ENCODE peak calls at places on chromosome 19, in seven cellular contexts. C is GM12878, Y is suprapubic skin, M is nephron progenitor cell, X is cardiac fibroblast, E is fibroblast of the aortic adventitia, I is uterus. W is an unnamed sample.

GRCh38 chr19:2722541-2723344 is 1.6 kb upstream of the DIRAS1 start:
- DNase-seq in C (no peak), Y (no peak), M (no peak), X (peak), E (peak), I (peak), W (no peak)

GRCh38 chr19:16330368-16330801 is 5.8 kb downstream of the KLF2 start:
- DNase-seq in C (no peak), Y (peak), M (no peak), X (peak), E (peak), I (peak), W (no peak)

GRCh38 chr19:29704562-29705558 is 10.2 kb downstream of the C19orf12 start:
- DNase-seq in C (peak), Y (no peak), M (no peak), X (no peak), E (no peak), I (no peak), W (no peak)

GRCh38 chr19:42552086-42553065 is 24.1 kb upstream of the CEACAM1 start:
- DNase-seq in C (no peak), Y (peak), M (no peak), X (no peak), E (no peak), I (no peak), W (no peak)

GRCh38 chr19:56350416-56351045 is 35.9 kb upstream of the ZSCAN5A start:
- DNase-seq in C (peak), Y (no peak), M (peak), X (peak), E (peak), I (peak), W (peak)

GRCh38 chr19:15161028-15161984 is 39.5 kb downstream of the NOTCH3 start:
- DNase-seq in C (no peak), Y (no peak), M (peak), X (peak), E (peak), I (no peak), W (no peak)

GRCh38 chr19:35279985-35280821 is 2.1 kb upstream of the HAMP start:
- DNase-seq in C (peak), Y (no peak), M (no peak), X (no peak), E (no peak), I (no peak), W (no peak)

GRCh38 chr19:16040642-16041041 is 35.7 kb upstream of the TPM4 start:
- DNase-seq in C (no peak), Y (no peak), M (no peak), X (peak), E (no peak), I (no peak), W (no peak)

GRCh38 chr19:50546527-50547221 is 21.6 kb downstream of the LRRC4B start:
- DNase-seq in C (no peak), Y (no peak), M (no peak), X (no peak), E (no peak), I (no peak), W (no peak)

GRCh38 chr19:40612831-40613668 is 11.9 kb downstream of the LTBP4 start:
- DNase-seq in C (no peak), Y (peak), M (peak), X (no peak), E (no peak), I (peak), W (peak)

GRCh38 chr19:46759817-46760333 is 13.6 kb upstream of the STRN4 start:
- DNase-seq in C (no peak), Y (no peak), M (no peak), X (peak), E (peak), I (peak), W (no peak)

GRCh38 chr19:1811472-1811894 is 593 bp downstream of the ATP8B3 start:
- DNase-seq in C (no peak), Y (peak), M (no peak), X (peak), E (peak), I (peak), W (no peak)

GRCh38 chr19:8361921-8362793 is 1.8 kb upstream of the ANGPTL4 start:
- DNase-seq in C (no peak), Y (peak), M (no peak), X (peak), E (peak), I (peak), W (no peak)

GRCh38 chr19:41206926-41207750 is 11.9 kb upstream of the AXL start:
- DNase-seq in C (no peak), Y (peak), M (no peak), X (peak), E (peak), I (peak), W (no peak)

GRCh38 chr19:27714857-27715256 is 1498.1 kb downstream of the UQCRFS1 start:
- DNase-seq in C (no peak), Y (no peak), M (no peak), X (no peak), E (no peak), I (no peak), W (no peak)

GRCh38 chr19:29211562-29212416 is 1.2 kb downstream of the UQCRFS1 start:
- DNase-seq in C (no peak), Y (no peak), M (no peak), X (peak), E (peak), I (no peak), W (no peak)

GRCh38 chr19:37931941-37932655 is 25.1 kb downstream of the SIPA1L3 start:
- DNase-seq in C (no peak), Y (peak), M (peak), X (peak), E (peak), I (no peak), W (peak)

GRCh38 chr19:52689804-52690394 is 44.9 kb downstream of the ZNF611 start:
- DNase-seq in C (no peak), Y (peak), M (peak), X (no peak), E (peak), I (peak), W (peak)

GRCh38 chr19:2717638-2718541 is 3.3 kb downstream of the DIRAS1 start:
- DNase-seq in C (no peak), Y (no peak), M (no peak), X (no peak), E (no peak), I (no peak), W (no peak)

GRCh38 chr19:17865364-17866311 is 5.9 kb downstream of the RPL18A start:
- DNase-seq in C (no peak), Y (no peak), M (no peak), X (no peak), E (no peak), I (no peak), W (no peak)

GRCh38 chr19:30276312-30276884 is 95.8 kb upstream of the ZNF536 start:
- DNase-seq in C (no peak), Y (no peak), M (no peak), X (no peak), E (no peak), I (no peak), W (no peak)

GRCh38 chr19:8449830-8450229 is 5.1 kb downstream of the HNRNPM start:
- DNase-seq in C (no peak), Y (no peak), M (no peak), X (no peak), E (no peak), I (no peak), W (no peak)

GRCh38 chr19:3054972-3055740 is 7.1 kb downstream of the TLE5 start:
- DNase-seq in C (no peak), Y (no peak), M (no peak), X (no peak), E (no peak), I (no peak), W (no peak)

GRCh38 chr19:4704317-4704673 is 19.3 kb downstream of the DPP9 start:
- DNase-seq in C (no peak), Y (no peak), M (no peak), X (no peak), E (no peak), I (no peak), W (no peak)

GRCh38 chr19:36685835-36686234 is 1.6 kb upstream of the ZNF567 start:
- DNase-seq in C (no peak), Y (no peak), M (no peak), X (no peak), E (no peak), I (no peak), W (no peak)

GRCh38 chr19:17303167-17303939 is at the start of gene ABHD8:
- DNase-seq in C (peak), Y (peak), M (peak), X (peak), E (peak), I (peak), W (peak)

GRCh38 chr19:9474975-9475374 is 23.4 kb downstream of the ZNF560 start:
- DNase-seq in C (no peak), Y (no peak), M (no peak), X (no peak), E (no peak), I (no peak), W (no peak)

GRCh38 chr19:49450405-49450804 is 1.2 kb downstream of the PIH1D1 start:
- DNase-seq in C (no peak), Y (no peak), M (no peak), X (no peak), E (no peak), I (no peak), W (no peak)

GRCh38 chr19:49445997-49446396 is 4.7 kb upstream of the SLC17A7 start:
- DNase-seq in C (no peak), Y (no peak), M (no peak), X (no peak), E (no peak), I (no peak), W (no peak)

GRCh38 chr19:49451430-49452181 is at the start of gene PIH1D1:
- DNase-seq in C (peak), Y (peak), M (peak), X (peak), E (peak), I (peak), W (peak)

GRCh38 chr19:49448432-49448786 is 3.2 kb downstream of the PIH1D1 start:
- DNase-seq in C (no peak), Y (no peak), M (no peak), X (no peak), E (no peak), I (no peak), W (no peak)

GRCh38 chr19:49447485-49448431 is 3.9 kb downstream of the PIH1D1 start:
- DNase-seq in C (no peak), Y (no peak), M (peak), X (peak), E (peak), I (peak), W (no peak)
- TF ChIP-seq CTCF in C (no peak), Y (no peak), M (no peak), X (no peak), E (no peak), I (no peak), W (no peak)

DNA sequence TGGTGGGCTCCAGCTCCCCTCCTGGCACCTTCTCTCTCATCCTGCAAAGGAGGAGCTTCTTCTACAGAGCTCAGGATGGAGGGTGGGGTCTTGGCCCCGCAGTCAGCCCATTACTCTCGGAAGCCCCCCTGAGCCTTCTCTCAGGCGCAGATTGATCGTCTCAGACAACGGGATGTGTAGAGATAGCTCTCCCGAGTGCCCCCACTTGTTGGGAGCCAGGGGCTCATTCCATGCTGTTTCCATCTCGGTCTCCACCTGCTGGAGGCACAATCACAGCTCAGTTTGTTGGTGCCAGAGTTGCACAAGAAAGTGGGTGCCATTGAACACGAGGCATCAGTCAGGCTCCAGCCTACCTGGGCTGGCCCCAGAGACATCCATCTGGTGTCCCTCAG is 3.6 kb upstream of the ZNF135 start:
- DNase-seq in C (no peak), Y (no peak), M (no peak), X (no peak), E (no peak), I (no peak), W (no peak)
- TF ChIP-seq CTCF in C (no peak), Y (no peak), M (no peak), X (no peak), E (no peak), I (no peak), W (no peak)

GRCh38 chr19:33767898-33768413 is 28.7 kb upstream of the KCTD15 start:
- DNase-seq in C (no peak), Y (no peak), M (peak), X (peak), E (peak), I (no peak), W (peak)
- TF ChIP-seq CTCF in C (no peak), Y (no peak), M (peak), X (peak), E (no peak), I (no peak), W (no peak)

GRCh38 chr19:6952956-6953355 is 65.6 kb downstream of the ADGRE1 start:
- DNase-seq in C (no peak), Y (no peak), M (no peak), X (no peak), E (no peak), I (no peak), W (no peak)
- TF ChIP-seq CTCF in C (no peak), Y (no peak), M (no peak), X (no peak), E (no peak), I (no peak), W (no peak)

DNA sequence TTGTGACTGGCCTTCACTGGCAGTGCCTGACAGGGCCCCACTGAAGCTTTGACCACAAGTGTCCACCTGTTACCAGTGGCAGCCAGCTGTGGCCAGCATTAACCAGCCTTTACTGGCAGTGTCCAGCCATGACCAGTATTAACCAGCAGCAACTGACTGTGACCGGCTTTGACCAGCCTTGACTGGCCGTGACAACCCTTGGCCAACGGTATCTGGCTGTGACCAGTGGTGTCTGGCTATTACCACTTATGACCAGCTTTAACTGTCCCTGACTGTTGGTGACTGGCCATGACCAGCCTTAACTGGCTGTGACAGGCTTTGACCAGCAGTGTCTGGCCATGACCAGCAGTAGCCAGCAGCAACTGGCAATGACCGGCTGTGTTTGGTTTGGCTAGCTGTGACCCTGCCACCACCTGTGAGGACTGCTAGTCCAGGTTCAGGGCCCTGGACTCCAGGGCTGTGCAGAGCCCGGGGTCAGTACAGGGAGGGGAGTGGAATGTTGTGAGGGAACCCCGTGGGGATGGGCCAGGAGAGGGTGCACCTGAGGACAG is 32.2 kb downstream of the CKM start:
- DNase-seq in C (no peak), Y (no peak), M (no peak), X (no peak), E (no peak), I (no peak), W (no peak)
- TF ChIP-seq CTCF in C (no peak), Y (no peak), M (no peak), X (no peak), E (no peak), I (no peak), W (no peak)

DNA sequence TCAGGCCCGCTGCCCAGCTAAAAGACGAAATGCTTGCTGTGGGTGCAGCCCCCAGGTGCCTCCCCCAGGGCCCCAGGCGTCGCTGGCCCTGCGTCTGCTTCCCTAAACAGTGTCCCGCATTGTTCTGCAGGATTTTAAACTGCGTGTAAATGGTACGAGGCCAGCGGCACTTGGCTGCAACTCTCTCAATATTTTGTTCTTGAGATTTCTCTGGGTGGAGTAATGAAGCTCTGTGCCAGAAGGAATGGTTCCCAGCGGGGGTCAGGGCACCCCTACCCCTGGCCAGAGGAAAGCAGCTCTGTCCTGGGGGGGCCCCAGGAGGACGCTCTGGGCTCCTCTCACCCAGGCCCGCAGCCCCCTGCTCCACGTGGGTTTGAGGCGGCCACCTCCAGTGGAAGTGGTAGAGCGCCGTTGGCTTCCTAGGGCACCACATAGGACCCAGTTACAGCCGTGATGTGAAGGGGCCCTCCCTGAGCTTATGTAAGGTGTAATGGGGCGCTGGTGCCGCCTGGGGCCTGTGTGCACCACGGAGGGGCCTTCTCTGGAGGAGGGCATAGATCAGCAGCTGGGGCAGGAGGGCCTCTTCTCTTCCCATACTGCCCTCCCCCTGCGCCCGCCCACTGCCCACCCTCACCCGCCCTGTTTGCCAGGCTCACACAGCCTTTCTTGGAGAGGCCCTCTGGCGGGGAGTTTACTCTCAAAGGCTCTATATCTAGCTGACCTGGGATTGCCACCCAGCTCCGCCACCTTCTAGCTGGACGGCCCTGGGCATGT is 19.8 kb downstream of the PAK4 start:
- DNase-seq in C (no peak), Y (no peak), M (no peak), X (no peak), E (no peak), I (peak), W (no peak)
- TF ChIP-seq CTCF in C (no peak), Y (no peak), M (no peak), X (no peak), E (no peak), I (no peak), W (no peak)

DNA sequence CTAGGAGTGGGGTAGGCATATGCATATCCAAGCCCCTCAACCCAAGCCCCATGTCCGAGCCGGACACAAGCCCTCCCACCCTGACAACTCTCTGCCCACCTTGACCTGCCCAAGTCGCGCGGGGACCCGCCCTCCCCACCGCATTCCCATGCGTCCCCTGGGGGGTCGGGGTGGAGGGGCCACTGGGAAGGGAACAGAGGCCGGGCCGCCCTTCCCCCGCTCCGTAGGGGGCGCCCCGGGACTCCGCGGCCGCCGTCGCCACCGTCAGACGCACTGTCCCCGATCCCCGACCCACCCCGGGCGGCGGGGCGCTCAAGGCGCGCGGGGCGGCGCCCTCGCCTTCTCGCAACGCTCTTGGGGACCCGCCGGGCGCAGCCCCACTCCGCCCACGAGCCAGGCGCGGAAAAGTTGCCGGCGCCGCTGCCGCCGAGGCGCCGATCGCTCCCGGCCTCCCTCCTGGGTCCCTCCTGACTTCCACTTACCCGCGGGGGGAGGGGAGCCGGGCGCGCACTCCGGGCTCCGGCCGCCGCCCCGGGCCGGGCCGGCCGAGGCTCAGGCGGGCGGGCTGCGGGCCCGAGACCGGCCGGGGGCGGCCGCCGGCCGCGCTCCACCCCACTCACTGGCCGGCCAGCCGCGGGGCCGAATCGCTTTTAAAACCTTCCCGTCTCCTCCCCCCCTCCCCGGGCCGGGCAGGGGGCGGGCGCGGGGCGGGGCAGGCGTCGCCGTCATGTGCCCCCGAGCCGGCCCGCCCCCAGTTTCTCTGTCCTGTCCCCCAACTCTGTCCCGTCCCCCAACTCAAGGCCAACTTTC is 34.4 kb upstream of the NANOS3 start:
- DNase-seq in C (no peak), Y (peak), M (peak), X (peak), E (peak), I (peak), W (peak)
- TF ChIP-seq CTCF in C (peak), Y (no peak), M (no peak), X (no peak), E (no peak), I (peak), W (no peak)